ENCODE peak calls at places on chromosomes 1 and 21, in nine cellular contexts. One of them, this sample, is unnamed.

GRCh38 chr1:91851130-91852010 is 34.6 kb downstream of the TGFBR3 start:
- DNase-seq in KG1: no peak
- DNase-seq in CD4-positive, alpha-beta T cell: no peak
- DNase-seq in Kasumi-1: no peak
- DNase-seq in stimulated activated CD4-positive, alpha-beta T cell treated with anti-CD3 and anti-CD28 coated beads, Interleukin-2, amount 100 ng/mL, for 48 hours: no peak
- DNase-seq in psoas muscle: peak
- DNase-seq in NCI-H774: peak
- DNase-seq in HFF-Myc: peak
- DNase-seq in CD8-positive, alpha-beta memory T cell: no peak
- DNase-seq in this sample: peak

GRCh38 chr1:197799271-197799670 is 24.0 kb upstream of the DENND1B start:
- DNase-seq in Kasumi-1: no peak
- DNase-seq in stimulated activated CD4-positive, alpha-beta T cell treated with anti-CD3 and anti-CD28 coated beads, Interleukin-2, amount 100 ng/mL, for 48 hours: no peak
- DNase-seq in CD4-positive, alpha-beta T cell: no peak
- DNase-seq in CD8-positive, alpha-beta memory T cell: no peak
- DNase-seq in HFF-Myc: no peak
- DNase-seq in KG1: no peak
- DNase-seq in NCI-H774: no peak
- DNase-seq in psoas muscle: no peak
- DNase-seq in this sample: no peak

GRCh38 chr1:90175490-90176157 is 180.7 kb downstream of the ZNF326 start:
- DNase-seq in Kasumi-1: no peak
- DNase-seq in psoas muscle: no peak
- DNase-seq in CD8-positive, alpha-beta memory T cell: no peak
- DNase-seq in KG1: no peak
- DNase-seq in CD4-positive, alpha-beta T cell: no peak
- DNase-seq in stimulated activated CD4-positive, alpha-beta T cell treated with anti-CD3 and anti-CD28 coated beads, Interleukin-2, amount 100 ng/mL, for 48 hours: no peak
- DNase-seq in NCI-H774: no peak
- DNase-seq in HFF-Myc: no peak
- DNase-seq in this sample: no peak

GRCh38 chr21:14543983-14544382 is 2.1 kb downstream of the SAMSN1 start:
- DNase-seq in stimulated activated CD4-positive, alpha-beta T cell treated with anti-CD3 and anti-CD28 coated beads, Interleukin-2, amount 100 ng/mL, for 48 hours: no peak
- DNase-seq in psoas muscle: no peak
- DNase-seq in CD4-positive, alpha-beta T cell: no peak
- DNase-seq in KG1: no peak
- DNase-seq in Kasumi-1: no peak
- DNase-seq in HFF-Myc: no peak
- DNase-seq in CD8-positive, alpha-beta memory T cell: no peak
- DNase-seq in NCI-H774: no peak
- DNase-seq in this sample: no peak

GRCh38 chr21:17900990-17901385 is 81.8 kb upstream of the C21orf91 start:
- DNase-seq in KG1: no peak
- DNase-seq in stimulated activated CD4-positive, alpha-beta T cell treated with anti-CD3 and anti-CD28 coated beads, Interleukin-2, amount 100 ng/mL, for 48 hours: no peak
- DNase-seq in Kasumi-1: no peak
- DNase-seq in CD8-positive, alpha-beta memory T cell: no peak
- DNase-seq in NCI-H774: no peak
- DNase-seq in HFF-Myc: no peak
- DNase-seq in CD4-positive, alpha-beta T cell: no peak
- DNase-seq in psoas muscle: no peak
- DNase-seq in this sample: no peak

GRCh38 chr1:232891656-232892317 is 58.6 kb upstream of the NTPCR start:
- DNase-seq in KG1: no peak
- DNase-seq in psoas muscle: no peak
- DNase-seq in HFF-Myc: no peak
- DNase-seq in CD8-positive, alpha-beta memory T cell: no peak
- DNase-seq in stimulated activated CD4-positive, alpha-beta T cell treated with anti-CD3 and anti-CD28 coated beads, Interleukin-2, amount 100 ng/mL, for 48 hours: no peak
- DNase-seq in NCI-H774: no peak
- DNase-seq in Kasumi-1: peak
- DNase-seq in CD4-positive, alpha-beta T cell: no peak
- DNase-seq in this sample: no peak

GRCh38 chr1:64701071-64701470 is 43.8 kb upstream of the RAVER2 start:
- DNase-seq in Kasumi-1: no peak
- DNase-seq in stimulated activated CD4-positive, alpha-beta T cell treated with anti-CD3 and anti-CD28 coated beads, Interleukin-2, amount 100 ng/mL, for 48 hours: no peak
- DNase-seq in NCI-H774: no peak
- DNase-seq in HFF-Myc: no peak
- DNase-seq in CD4-positive, alpha-beta T cell: no peak
- DNase-seq in CD8-positive, alpha-beta memory T cell: no peak
- DNase-seq in psoas muscle: no peak
- DNase-seq in KG1: no peak
- DNase-seq in this sample: no peak

GRCh38 chr1:63435136-63435535 is 67.7 kb downstream of the ALG6 start:
- DNase-seq in CD4-positive, alpha-beta T cell: no peak
- DNase-seq in Kasumi-1: no peak
- DNase-seq in stimulated activated CD4-positive, alpha-beta T cell treated with anti-CD3 and anti-CD28 coated beads, Interleukin-2, amount 100 ng/mL, for 48 hours: no peak
- DNase-seq in NCI-H774: no peak
- DNase-seq in psoas muscle: no peak
- DNase-seq in CD8-positive, alpha-beta memory T cell: no peak
- DNase-seq in HFF-Myc: peak
- DNase-seq in KG1: no peak
- DNase-seq in this sample: no peak

GRCh38 chr1:15106608-15107007 is 46.9 kb upstream of the TMEM51 start:
- DNase-seq in CD8-positive, alpha-beta memory T cell: no peak
- DNase-seq in psoas muscle: no peak
- DNase-seq in NCI-H774: no peak
- DNase-seq in stimulated activated CD4-positive, alpha-beta T cell treated with anti-CD3 and anti-CD28 coated beads, Interleukin-2, amount 100 ng/mL, for 48 hours: no peak
- DNase-seq in CD4-positive, alpha-beta T cell: no peak
- DNase-seq in Kasumi-1: no peak
- DNase-seq in KG1: no peak
- DNase-seq in HFF-Myc: no peak
- DNase-seq in this sample: no peak

GRCh38 chr1:168960114-168960513 is 146.4 kb upstream of the ATP1B1 start:
- DNase-seq in stimulated activated CD4-positive, alpha-beta T cell treated with anti-CD3 and anti-CD28 coated beads, Interleukin-2, amount 100 ng/mL, for 48 hours: no peak
- DNase-seq in CD4-positive, alpha-beta T cell: no peak
- DNase-seq in Kasumi-1: no peak
- DNase-seq in psoas muscle: no peak
- DNase-seq in HFF-Myc: no peak
- DNase-seq in KG1: no peak
- DNase-seq in CD8-positive, alpha-beta memory T cell: no peak
- DNase-seq in NCI-H774: no peak
- DNase-seq in this sample: no peak

GRCh38 chr1:166166400-166166699 is 451 bp downstream of the FAM78B start:
- DNase-seq in NCI-H774: no peak
- DNase-seq in CD8-positive, alpha-beta memory T cell: no peak
- DNase-seq in psoas muscle: peak
- DNase-seq in Kasumi-1: no peak
- DNase-seq in HFF-Myc: no peak
- DNase-seq in stimulated activated CD4-positive, alpha-beta T cell treated with anti-CD3 and anti-CD28 coated beads, Interleukin-2, amount 100 ng/mL, for 48 hours: no peak
- DNase-seq in KG1: no peak
- DNase-seq in CD4-positive, alpha-beta T cell: no peak
- DNase-seq in this sample: no peak

GRCh38 chr1:94755675-94756074 is 64.5 kb upstream of the SLC44A3 start:
- DNase-seq in psoas muscle: no peak
- DNase-seq in stimulated activated CD4-positive, alpha-beta T cell treated with anti-CD3 and anti-CD28 coated beads, Interleukin-2, amount 100 ng/mL, for 48 hours: no peak
- DNase-seq in Kasumi-1: peak
- DNase-seq in CD4-positive, alpha-beta T cell: no peak
- DNase-seq in NCI-H774: no peak
- DNase-seq in KG1: no peak
- DNase-seq in HFF-Myc: peak
- DNase-seq in CD8-positive, alpha-beta memory T cell: no peak
- DNase-seq in this sample: no peak

GRCh38 chr21:46114963-46115362 is 17.1 kb downstream of the COL6A2 start:
- DNase-seq in Kasumi-1: no peak
- DNase-seq in CD4-positive, alpha-beta T cell: no peak
- DNase-seq in KG1: no peak
- DNase-seq in CD8-positive, alpha-beta memory T cell: no peak
- DNase-seq in stimulated activated CD4-positive, alpha-beta T cell treated with anti-CD3 and anti-CD28 coated beads, Interleukin-2, amount 100 ng/mL, for 48 hours: no peak
- DNase-seq in HFF-Myc: no peak
- DNase-seq in psoas muscle: peak
- DNase-seq in NCI-H774: no peak
- DNase-seq in this sample: no peak

GRCh38 chr1:209805341-209805781 is 581 bp downstream of the IRF6 start:
- DNase-seq in NCI-H774: no peak
- DNase-seq in stimulated activated CD4-positive, alpha-beta T cell treated with anti-CD3 and anti-CD28 coated beads, Interleukin-2, amount 100 ng/mL, for 48 hours: no peak
- DNase-seq in CD8-positive, alpha-beta memory T cell: no peak
- DNase-seq in HFF-Myc: no peak
- DNase-seq in CD4-positive, alpha-beta T cell: no peak
- DNase-seq in KG1: no peak
- DNase-seq in Kasumi-1: no peak
- DNase-seq in psoas muscle: no peak
- DNase-seq in this sample: no peak

GRCh38 chr1:20500716-20501115 is 7.2 kb downstream of the MUL1 start:
- DNase-seq in CD4-positive, alpha-beta T cell: no peak
- DNase-seq in Kasumi-1: no peak
- DNase-seq in HFF-Myc: no peak
- DNase-seq in CD8-positive, alpha-beta memory T cell: no peak
- DNase-seq in stimulated activated CD4-positive, alpha-beta T cell treated with anti-CD3 and anti-CD28 coated beads, Interleukin-2, amount 100 ng/mL, for 48 hours: no peak
- DNase-seq in NCI-H774: no peak
- DNase-seq in KG1: no peak
- DNase-seq in psoas muscle: no peak
- DNase-seq in this sample: no peak

GRCh38 chr1:110525250-110525597 is 6.2 kb upstream of the KCNA10 start:
- DNase-seq in HFF-Myc: no peak
- DNase-seq in stimulated activated CD4-positive, alpha-beta T cell treated with anti-CD3 and anti-CD28 coated beads, Interleukin-2, amount 100 ng/mL, for 48 hours: no peak
- DNase-seq in NCI-H774: no peak
- DNase-seq in psoas muscle: no peak
- DNase-seq in Kasumi-1: no peak
- DNase-seq in CD8-positive, alpha-beta memory T cell: no peak
- DNase-seq in CD4-positive, alpha-beta T cell: no peak
- DNase-seq in KG1: no peak
- DNase-seq in this sample: no peak

GRCh38 chr1:208510192-208510952 is 266.2 kb upstream of the PLXNA2 start:
- DNase-seq in KG1: no peak
- DNase-seq in stimulated activated CD4-positive, alpha-beta T cell treated with anti-CD3 and anti-CD28 coated beads, Interleukin-2, amount 100 ng/mL, for 48 hours: no peak
- DNase-seq in CD8-positive, alpha-beta memory T cell: no peak
- DNase-seq in CD4-positive, alpha-beta T cell: no peak
- DNase-seq in HFF-Myc: peak
- DNase-seq in psoas muscle: no peak
- DNase-seq in Kasumi-1: no peak
- DNase-seq in NCI-H774: no peak
- DNase-seq in this sample: no peak

GRCh38 chr1:175075572-175076568 is 8.2 kb downstream of the TNN start:
- DNase-seq in HFF-Myc: no peak
- DNase-seq in Kasumi-1: no peak
- DNase-seq in KG1: peak
- DNase-seq in stimulated activated CD4-positive, alpha-beta T cell treated with anti-CD3 and anti-CD28 coated beads, Interleukin-2, amount 100 ng/mL, for 48 hours: no peak
- DNase-seq in psoas muscle: no peak
- DNase-seq in CD8-positive, alpha-beta memory T cell: no peak
- DNase-seq in NCI-H774: no peak
- DNase-seq in CD4-positive, alpha-beta T cell: no peak
- DNase-seq in this sample: no peak

GRCh38 chr1:45566722-45567121 is 16.1 kb downstream of the AKR1A1 start:
- DNase-seq in CD8-positive, alpha-beta memory T cell: no peak
- DNase-seq in HFF-Myc: no peak
- DNase-seq in Kasumi-1: peak
- DNase-seq in NCI-H774: no peak
- DNase-seq in stimulated activated CD4-positive, alpha-beta T cell treated with anti-CD3 and anti-CD28 coated beads, Interleukin-2, amount 100 ng/mL, for 48 hours: no peak
- DNase-seq in CD4-positive, alpha-beta T cell: no peak
- DNase-seq in KG1: no peak
- DNase-seq in psoas muscle: peak
- DNase-seq in this sample: no peak

GRCh38 chr1:66413139-66413755 is 120.7 kb upstream of the SGIP1 start:
- DNase-seq in Kasumi-1: no peak
- DNase-seq in NCI-H774: no peak
- DNase-seq in stimulated activated CD4-positive, alpha-beta T cell treated with anti-CD3 and anti-CD28 coated beads, Interleukin-2, amount 100 ng/mL, for 48 hours: no peak
- DNase-seq in CD4-positive, alpha-beta T cell: no peak
- DNase-seq in CD8-positive, alpha-beta memory T cell: no peak
- DNase-seq in HFF-Myc: no peak
- DNase-seq in psoas muscle: no peak
- DNase-seq in KG1: no peak
- DNase-seq in this sample: no peak

GRCh38 chr1:224675589-224675988 is 59.5 kb downstream of the CNIH3 start:
- DNase-seq in psoas muscle: no peak
- DNase-seq in Kasumi-1: no peak
- DNase-seq in CD8-positive, alpha-beta memory T cell: no peak
- DNase-seq in NCI-H774: no peak
- DNase-seq in CD4-positive, alpha-beta T cell: no peak
- DNase-seq in stimulated activated CD4-positive, alpha-beta T cell treated with anti-CD3 and anti-CD28 coated beads, Interleukin-2, amount 100 ng/mL, for 48 hours: no peak
- DNase-seq in KG1: no peak
- DNase-seq in HFF-Myc: no peak
- DNase-seq in this sample: no peak

GRCh38 chr1:242447682-242448081 is 76.8 kb downstream of the PLD5 start:
- DNase-seq in CD4-positive, alpha-beta T cell: no peak
- DNase-seq in NCI-H774: no peak
- DNase-seq in HFF-Myc: no peak
- DNase-seq in psoas muscle: no peak
- DNase-seq in Kasumi-1: no peak
- DNase-seq in CD8-positive, alpha-beta memory T cell: no peak
- DNase-seq in KG1: no peak
- DNase-seq in stimulated activated CD4-positive, alpha-beta T cell treated with anti-CD3 and anti-CD28 coated beads, Interleukin-2, amount 100 ng/mL, for 48 hours: no peak
- DNase-seq in this sample: no peak

GRCh38 chr1:209391792-209392191 is 191.7 kb upstream of the CAMK1G start:
- DNase-seq in KG1: no peak
- DNase-seq in Kasumi-1: no peak
- DNase-seq in CD8-positive, alpha-beta memory T cell: no peak
- DNase-seq in stimulated activated CD4-positive, alpha-beta T cell treated with anti-CD3 and anti-CD28 coated beads, Interleukin-2, amount 100 ng/mL, for 48 hours: no peak
- DNase-seq in psoas muscle: no peak
- DNase-seq in CD4-positive, alpha-beta T cell: no peak
- DNase-seq in NCI-H774: no peak
- DNase-seq in HFF-Myc: no peak
- DNase-seq in this sample: no peak

GRCh38 chr1:32398401-32398800 is 4.2 kb upstream of the BSDC1 start:
- DNase-seq in HFF-Myc: no peak
- DNase-seq in stimulated activated CD4-positive, alpha-beta T cell treated with anti-CD3 and anti-CD28 coated beads, Interleukin-2, amount 100 ng/mL, for 48 hours: no peak
- DNase-seq in CD4-positive, alpha-beta T cell: no peak
- DNase-seq in Kasumi-1: no peak
- DNase-seq in CD8-positive, alpha-beta memory T cell: no peak
- DNase-seq in KG1: no peak
- DNase-seq in psoas muscle: no peak
- DNase-seq in NCI-H774: no peak
- DNase-seq in this sample: no peak

GRCh38 chr1:2476066-2476999 is at the start of gene PLCH2:
- DNase-seq in NCI-H774: no peak
- DNase-seq in KG1: no peak
- DNase-seq in CD4-positive, alpha-beta T cell: no peak
- DNase-seq in psoas muscle: no peak
- DNase-seq in CD8-positive, alpha-beta memory T cell: no peak
- DNase-seq in HFF-Myc: no peak
- DNase-seq in Kasumi-1: no peak
- DNase-seq in stimulated activated CD4-positive, alpha-beta T cell treated with anti-CD3 and anti-CD28 coated beads, Interleukin-2, amount 100 ng/mL, for 48 hours: no peak
- DNase-seq in this sample: no peak

GRCh38 chr1:6355621-6356020 is 37.9 kb downstream of the ACOT7 start:
- DNase-seq in stimulated activated CD4-positive, alpha-beta T cell treated with anti-CD3 and anti-CD28 coated beads, Interleukin-2, amount 100 ng/mL, for 48 hours: no peak
- DNase-seq in NCI-H774: no peak
- DNase-seq in CD8-positive, alpha-beta memory T cell: no peak
- DNase-seq in HFF-Myc: no peak
- DNase-seq in Kasumi-1: no peak
- DNase-seq in psoas muscle: no peak
- DNase-seq in CD4-positive, alpha-beta T cell: no peak
- DNase-seq in KG1: no peak
- DNase-seq in this sample: no peak

GRCh38 chr1:55490556-55490955 is 275.4 kb upstream of the USP24 start:
- DNase-seq in KG1: no peak
- DNase-seq in stimulated activated CD4-positive, alpha-beta T cell treated with anti-CD3 and anti-CD28 coated beads, Interleukin-2, amount 100 ng/mL, for 48 hours: no peak
- DNase-seq in NCI-H774: no peak
- DNase-seq in psoas muscle: no peak
- DNase-seq in CD4-positive, alpha-beta T cell: no peak
- DNase-seq in HFF-Myc: no peak
- DNase-seq in CD8-positive, alpha-beta memory T cell: no peak
- DNase-seq in Kasumi-1: no peak
- DNase-seq in this sample: no peak

GRCh38 chr1:1040004-1040991 is 20.4 kb downstream of the AGRN start:
- DNase-seq in KG1: no peak
- DNase-seq in Kasumi-1: peak
- DNase-seq in CD4-positive, alpha-beta T cell: peak
- DNase-seq in NCI-H774: peak
- DNase-seq in HFF-Myc: no peak
- DNase-seq in CD8-positive, alpha-beta memory T cell: peak
- DNase-seq in psoas muscle: peak
- DNase-seq in stimulated activated CD4-positive, alpha-beta T cell treated with anti-CD3 and anti-CD28 coated beads, Interleukin-2, amount 100 ng/mL, for 48 hours: peak
- DNase-seq in this sample: peak

GRCh38 chr1:54324031-54324654 is 82.1 kb downstream of the SSBP3 start:
- DNase-seq in HFF-Myc: no peak
- DNase-seq in CD4-positive, alpha-beta T cell: no peak
- DNase-seq in stimulated activated CD4-positive, alpha-beta T cell treated with anti-CD3 and anti-CD28 coated beads, Interleukin-2, amount 100 ng/mL, for 48 hours: no peak
- DNase-seq in psoas muscle: no peak
- DNase-seq in KG1: no peak
- DNase-seq in Kasumi-1: no peak
- DNase-seq in CD8-positive, alpha-beta memory T cell: no peak
- DNase-seq in NCI-H774: no peak
- DNase-seq in this sample: peak

GRCh38 chr1:1374068-1374860 is 743 bp downstream of the AURKAIP1 start:
- DNase-seq in Kasumi-1: no peak
- DNase-seq in CD8-positive, alpha-beta memory T cell: no peak
- DNase-seq in CD4-positive, alpha-beta T cell: no peak
- DNase-seq in stimulated activated CD4-positive, alpha-beta T cell treated with anti-CD3 and anti-CD28 coated beads, Interleukin-2, amount 100 ng/mL, for 48 hours: no peak
- DNase-seq in HFF-Myc: no peak
- DNase-seq in psoas muscle: peak
- DNase-seq in NCI-H774: no peak
- DNase-seq in KG1: no peak
- DNase-seq in this sample: no peak

GRCh38 chr1:77825356-77825709 is 45.9 kb downstream of the MIGA1 start:
- DNase-seq in KG1: no peak
- DNase-seq in stimulated activated CD4-positive, alpha-beta T cell treated with anti-CD3 and anti-CD28 coated beads, Interleukin-2, amount 100 ng/mL, for 48 hours: no peak
- DNase-seq in Kasumi-1: peak
- DNase-seq in CD4-positive, alpha-beta T cell: no peak
- DNase-seq in CD8-positive, alpha-beta memory T cell: no peak
- DNase-seq in psoas muscle: no peak
- DNase-seq in HFF-Myc: peak
- DNase-seq in NCI-H774: peak
- DNase-seq in this sample: no peak